ENCODE peak calls at places on chromosomes 1 and 21, in ten cellular contexts. E is heart left ventricle, Q is amygdala, D is breast epithelium, I is HEK293T, B is NCI-H460, Z is GM12864, P is ELF-1, R is HT1080, V is occipital lobe. H is an unnamed sample.

GRCh38 chr21:38351961-38352521 is 95.2 kb downstream of the KCNJ15 start:
- DNase-seq in E (no peak), Q (no peak), D (no peak), I (no peak), B (no peak), Z (no peak), P (peak), R (peak), V (no peak), H (peak)

GRCh38 chr1:155648207-155649147 is 38.5 kb downstream of the MSTO1 start:
- DNase-seq in E (no peak), Q (no peak), D (peak), I (no peak), B (peak), Z (no peak), P (peak), R (peak), V (no peak), H (peak)

GRCh38 chr1:53710584-53710983 is 28.4 kb downstream of the GLIS1 start:
- DNase-seq in E (no peak), Q (no peak), D (no peak), I (no peak), B (no peak), Z (no peak), P (no peak), R (no peak), V (no peak), H (no peak)

GRCh38 chr1:31848381-31848897 is 32.6 kb upstream of the SPOCD1 start:
- DNase-seq in E (no peak), Q (no peak), D (no peak), I (no peak), B (no peak), Z (peak), P (no peak), R (no peak), V (no peak), H (no peak)

GRCh38 chr1:32289256-32289655 is 2.6 kb upstream of the HDAC1 start:
- DNase-seq in E (no peak), Q (no peak), D (no peak), I (no peak), B (no peak), Z (no peak), P (no peak), R (no peak), V (no peak), H (no peak)

GRCh38 chr21:35559128-35559831 is 501.0 kb downstream of the SETD4 start:
- DNase-seq in E (no peak), Q (no peak), D (no peak), I (no peak), B (no peak), Z (no peak), P (no peak), R (peak), V (no peak), H (no peak)

GRCh38 chr1:64909021-64909420 is 57.3 kb downstream of the JAK1 start:
- DNase-seq in E (no peak), Q (no peak), D (no peak), I (no peak), B (no peak), Z (no peak), P (no peak), R (no peak), V (no peak), H (no peak)

GRCh38 chr1:76390451-76390850 is 315.9 kb downstream of the ST6GALNAC3 start:
- DNase-seq in E (peak), Q (no peak), D (peak), I (no peak), B (no peak), Z (no peak), P (no peak), R (no peak), V (peak), H (peak)

GRCh38 chr1:180482425-180483275 is 19.7 kb downstream of the ACBD6 start:
- DNase-seq in E (no peak), Q (no peak), D (no peak), I (peak), B (peak), Z (peak), P (no peak), R (peak), V (no peak), H (peak)

GRCh38 chr21:37005548-37006242 is 807 bp upstream of the RIPPLY3 start:
- DNase-seq in E (no peak), Q (no peak), D (no peak), I (no peak), B (no peak), Z (no peak), P (peak), R (no peak), V (no peak), H (no peak)

GRCh38 chr1:162779043-162779442 is 11.5 kb upstream of the HSD17B7 start:
- DNase-seq in E (no peak), Q (no peak), D (no peak), I (no peak), B (no peak), Z (no peak), P (peak), R (no peak), V (no peak), H (no peak)

GRCh38 chr1:22018583-22019559 is 17.4 kb downstream of the CELA3A start:
- DNase-seq in E (peak), Q (no peak), D (no peak), I (no peak), B (peak), Z (peak), P (no peak), R (peak), V (no peak), H (no peak)

GRCh38 chr1:43540653-43541071 is 10.0 kb downstream of the PTPRF start:
- DNase-seq in E (no peak), Q (no peak), D (no peak), I (no peak), B (no peak), Z (no peak), P (no peak), R (no peak), V (no peak), H (no peak)

GRCh38 chr1:172019971-172020370 is 178.7 kb downstream of the DNM3 start:
- DNase-seq in E (no peak), Q (no peak), D (no peak), I (no peak), B (no peak), Z (no peak), P (no peak), R (no peak), V (no peak), H (no peak)

GRCh38 chr1:32115496-32115895 is 7.6 kb downstream of the KPNA6 start:
- DNase-seq in E (no peak), Q (no peak), D (no peak), I (no peak), B (no peak), Z (no peak), P (no peak), R (no peak), V (no peak), H (no peak)

GRCh38 chr1:37255868-37256267 is 218.5 kb upstream of the ZC3H12A start:
- DNase-seq in E (no peak), Q (no peak), D (no peak), I (no peak), B (no peak), Z (no peak), P (no peak), R (no peak), V (no peak), H (no peak)

GRCh38 chr1:79006564-79006963 is at the start of gene ADGRL4:
- DNase-seq in E (peak), Q (no peak), D (no peak), I (no peak), B (no peak), Z (no peak), P (peak), R (peak), V (no peak), H (no peak)

GRCh38 chr1:168477792-168478191 is 66.0 kb downstream of the XCL2 start:
- DNase-seq in E (no peak), Q (no peak), D (no peak), I (no peak), B (no peak), Z (no peak), P (no peak), R (no peak), V (no peak), H (no peak)

GRCh38 chr1:47948126-47948525 is 49.1 kb downstream of the TRABD2B start:
- DNase-seq in E (no peak), Q (no peak), D (no peak), I (no peak), B (peak), Z (no peak), P (peak), R (no peak), V (no peak), H (no peak)

GRCh38 chr1:67724928-67725560 is 40.0 kb downstream of the GADD45A start:
- DNase-seq in E (peak), Q (no peak), D (peak), I (no peak), B (no peak), Z (no peak), P (no peak), R (peak), V (no peak), H (no peak)

GRCh38 chr1:4059270-4059669 is 159.2 kb upstream of the C1orf174 start:
- DNase-seq in E (no peak), Q (no peak), D (no peak), I (no peak), B (no peak), Z (no peak), P (no peak), R (no peak), V (no peak), H (no peak)

GRCh38 chr1:79325705-79326104 is 319.2 kb upstream of the ADGRL4 start:
- DNase-seq in E (no peak), Q (no peak), D (no peak), I (no peak), B (no peak), Z (no peak), P (no peak), R (no peak), V (no peak), H (no peak)

GRCh38 chr1:154403300-154403943 is 1.7 kb upstream of the IL6R start:
- DNase-seq in E (no peak), Q (no peak), D (no peak), I (no peak), B (no peak), Z (no peak), P (no peak), R (no peak), V (no peak), H (no peak)

GRCh38 chr1:226530591-226530990 is 18.0 kb upstream of the STUM start:
- DNase-seq in E (no peak), Q (no peak), D (no peak), I (no peak), B (no peak), Z (no peak), P (no peak), R (no peak), V (no peak), H (no peak)

GRCh38 chr1:211323156-211324063 is 3.2 kb upstream of the TRAF5 start:
- DNase-seq in E (no peak), Q (no peak), D (no peak), I (peak), B (peak), Z (no peak), P (peak), R (peak), V (no peak), H (peak)

GRCh38 chr1:227372662-227373061 is 54.4 kb upstream of the CDC42BPA start:
- DNase-seq in E (no peak), Q (no peak), D (no peak), I (no peak), B (peak), Z (no peak), P (no peak), R (peak), V (no peak), H (no peak)

GRCh38 chr1:170533331-170533730 is 1.4 kb downstream of the GORAB start:
- DNase-seq in E (no peak), Q (no peak), D (no peak), I (no peak), B (no peak), Z (no peak), P (no peak), R (no peak), V (no peak), H (no peak)

GRCh38 chr1:192579319-192579738 is 3.8 kb downstream of the RGS1 start:
- DNase-seq in E (no peak), Q (no peak), D (no peak), I (no peak), B (no peak), Z (no peak), P (peak), R (no peak), V (no peak), H (no peak)

GRCh38 chr21:41280115-41280919 is 36.3 kb upstream of the FAM3B start:
- DNase-seq in E (no peak), Q (no peak), D (no peak), I (no peak), B (no peak), Z (no peak), P (no peak), R (no peak), V (no peak), H (no peak)

GRCh38 chr1:42968654-42969053 is 10.0 kb upstream of the SLC2A1 start:
- DNase-seq in E (no peak), Q (no peak), D (no peak), I (no peak), B (no peak), Z (no peak), P (no peak), R (no peak), V (no peak), H (no peak)

GRCh38 chr1:205792946-205793673 is 17.8 kb upstream of the RAB29 start:
- DNase-seq in E (no peak), Q (no peak), D (no peak), I (no peak), B (no peak), Z (no peak), P (peak), R (no peak), V (no peak), H (no peak)

GRCh38 chr1:31013187-31013864 is 52.2 kb downstream of the PUM1 start:
- DNase-seq in E (no peak), Q (no peak), D (no peak), I (no peak), B (no peak), Z (no peak), P (no peak), R (no peak), V (no peak), H (no peak)

GRCh38 chr1:205343431-205344009 is 13.2 kb downstream of the KLHDC8A start:
- DNase-seq in E (no peak), Q (no peak), D (no peak), I (no peak), B (no peak), Z (no peak), P (no peak), R (no peak), V (no peak), H (no peak)

GRCh38 chr21:33273044-33273443 is 6.9 kb downstream of the IL10RB start:
- DNase-seq in E (no peak), Q (no peak), D (no peak), I (no peak), B (no peak), Z (no peak), P (no peak), R (no peak), V (no peak), H (no peak)